ENCODE peak calls at places on chromosome 9, in ten cellular contexts. F is COR-L47; V is iris pigment epithelial cell; U is activated CD8-positive, alpha-beta memory T cell treated with anti-CD3 and anti-CD28 coated beads, Interleukin-2, amount 50 U/mL, for 48 hours; B is activated CD4-positive, alpha-beta T cell treated with anti-CD3 and anti-CD28 coated beads for 1 hour; Y is fibroblast of lung; A is mucosa of descending colon; O is neuronal stem cell; N is C1 segment of cervical spinal cord; P is KG1. X is an unnamed sample.

GRCh38 chr9:32069169-32069813 is 315.2 kb upstream of the ACO1 start:
- DNase-seq in B (no peak), N (no peak), A (no peak), F (no peak), O (no peak), Y (no peak), P (no peak), V (no peak), U (no peak), X (no peak)

GRCh38 chr9:18347381-18348084 is 126.4 kb upstream of the ADAMTSL1 start:
- DNase-seq in U (no peak), O (no peak), Y (peak; percentile 35), N (no peak), P (no peak), A (no peak), V (peak; percentile 46), B (no peak), F (no peak), X (no peak)

GRCh38 chr9:87569008-87569908 is 71.6 kb downstream of the DAPK1 start:
- DNase-seq in O (no peak), U (no peak), B (no peak), P (no peak), V (peak; percentile 33), N (no peak), F (no peak), Y (peak; percentile 72), A (no peak), X (no peak)

GRCh38 chr9:113233146-113233545 is 11.8 kb downstream of the SLC31A1 start:
- DNase-seq in N (no peak), O (no peak), U (no peak), B (no peak), Y (no peak), V (peak; percentile 49), P (no peak), F (no peak), A (no peak), X (no peak)

GRCh38 chr9:136901516-136902258 is 15.4 kb downstream of the TRAF2 start:
- DNase-seq in B (peak; percentile 72), V (peak; percentile 48), P (no peak), Y (peak; percentile 64), A (peak; percentile 83), N (no peak), F (no peak), U (peak; percentile 82), O (no peak), X (no peak)

GRCh38 chr9:73775757-73776156 is 624.1 kb downstream of the ANXA1 start:
- DNase-seq in B (no peak), O (no peak), P (no peak), Y (peak; percentile 19), A (no peak), N (no peak), V (peak; percentile 80), F (no peak), U (no peak), X (no peak)

GRCh38 chr9:70222354-70222753 is 36.4 kb upstream of the SMC5 start:
- DNase-seq in F (no peak), U (no peak), V (no peak), Y (peak; percentile 40), P (no peak), B (no peak), A (no peak), N (no peak), O (no peak), X (no peak)

GRCh38 chr9:95649801-95650213 is 133.0 kb upstream of the PTCH1 start:
- DNase-seq in Y (peak; percentile 52), V (no peak), A (no peak), F (no peak), N (no peak), P (no peak), B (no peak), U (no peak), O (no peak), X (no peak)

GRCh38 chr9:134411451-134412297 is 85.4 kb downstream of the RXRA start:
- DNase-seq in P (no peak), A (no peak), V (no peak), U (no peak), B (no peak), F (no peak), Y (no peak), N (no peak), O (no peak), X (no peak)

GRCh38 chr9:129570450-129571297 is 50.2 kb downstream of the C9orf50 start:
- DNase-seq in P (no peak), U (no peak), B (no peak), F (no peak), A (no peak), V (peak; percentile 95), N (peak; percentile 46), Y (peak; percentile 94), O (no peak), X (no peak)

GRCh38 chr9:105697871-105698270 is 3.5 kb downstream of the TMEM38B start:
- DNase-seq in A (no peak), N (no peak), B (no peak), P (no peak), F (no peak), Y (peak; percentile 8), U (no peak), V (peak; percentile 83), O (no peak), X (no peak)

GRCh38 chr9:109323771-109324170 is 2.9 kb upstream of the EPB41L4B start:
- DNase-seq in B (no peak), O (no peak), N (no peak), F (no peak), Y (no peak), V (no peak), U (no peak), P (no peak), A (no peak), X (no peak)

GRCh38 chr9:124010303-124010664 is 1.3 kb upstream of the LHX2 start:
- DNase-seq in F (no peak), V (no peak), U (no peak), Y (no peak), B (no peak), O (no peak), N (no peak), P (no peak), A (no peak), X (no peak)

GRCh38 chr9:4850611-4851010 is 57.9 kb downstream of the RCL1 start:
- DNase-seq in V (no peak), P (no peak), A (no peak), N (no peak), U (no peak), F (no peak), Y (no peak), B (no peak), O (no peak), X (no peak)

GRCh38 chr9:120252248-120252647 is 327.7 kb downstream of the CDK5RAP2 start:
- DNase-seq in U (no peak), F (no peak), A (no peak), B (no peak), V (peak; percentile 4), P (no peak), Y (no peak), O (no peak), N (no peak), X (no peak)

GRCh38 chr9:127538849-127539258 is 73.2 kb upstream of the STXBP1 start:
- DNase-seq in N (no peak), B (no peak), O (no peak), A (no peak), Y (peak; percentile 69), F (no peak), P (no peak), V (no peak), U (no peak), X (no peak)

GRCh38 chr9:35951736-35952135 is 6.2 kb downstream of the OR2S2 start:
- DNase-seq in N (no peak), B (no peak), Y (peak; percentile 80), V (peak; percentile 81), U (no peak), P (no peak), A (no peak), O (no peak), F (no peak), X (no peak)

GRCh38 chr9:94805585-94805984 is 79.1 kb downstream of the AOPEP start:
- DNase-seq in F (peak; percentile 34), P (peak; percentile 47), Y (peak; percentile 98), V (peak; percentile 98), N (no peak), U (no peak), A (no peak), O (no peak), B (no peak), X (no peak)

GRCh38 chr9:130414910-130415746 is 29.6 kb upstream of the ASS1 start:
- DNase-seq in F (no peak), N (no peak), U (no peak), A (no peak), P (no peak), Y (no peak), B (no peak), O (no peak), V (no peak), X (no peak)

GRCh38 chr9:91163773-91164471 is 197.8 kb downstream of the AUH start:
- DNase-seq in U (no peak), B (no peak), A (no peak), V (no peak), F (no peak), Y (no peak), N (no peak), O (no peak), P (no peak), X (no peak)

GRCh38 chr9:104232781-104233341 is 138.8 kb downstream of the SMC2 start:
- DNase-seq in U (no peak), O (no peak), V (peak; percentile 95), Y (peak; percentile 22), P (no peak), F (no peak), A (no peak), B (no peak), N (no peak), X (no peak)

GRCh38 chr9:123507992-123508391 is 152.0 kb downstream of the CRB2 start:
- DNase-seq in A (no peak), N (no peak), V (no peak), B (no peak), O (no peak), Y (no peak), U (no peak), P (no peak), F (no peak), X (no peak)

GRCh38 chr9:4335631-4336030 is 35.8 kb upstream of the GLIS3 start:
- DNase-seq in U (no peak), A (no peak), B (no peak), Y (no peak), P (no peak), F (no peak), N (no peak), V (no peak), O (no peak), X (no peak)

GRCh38 chr9:109557481-109557880 is 59.4 kb upstream of the PTPN3 start:
- DNase-seq in O (no peak), V (no peak), F (no peak), P (no peak), A (no peak), Y (no peak), N (no peak), U (no peak), B (no peak), X (no peak)

GRCh38 chr9:7374966-7375650 is 424.5 kb downstream of the DMAC1 start:
- DNase-seq in U (no peak), P (no peak), O (no peak), F (peak; percentile 34), B (no peak), Y (no peak), A (no peak), N (no peak), V (no peak), X (no peak)

GRCh38 chr9:93059097-93059959 is 827 bp downstream of the SUSD3 start:
- DNase-seq in B (no peak), P (peak; percentile 30), U (no peak), A (peak; percentile 74), N (no peak), O (no peak), F (no peak), V (no peak), Y (no peak), X (no peak)

GRCh38 chr9:91077624-91078023 is 276.0 kb downstream of the SYK start:
- DNase-seq in F (no peak), U (no peak), A (no peak), V (no peak), N (no peak), P (no peak), Y (no peak), B (no peak), O (no peak), X (no peak)

GRCh38 chr9:99177576-99178365 is 44.0 kb downstream of the ALG2 start:
- DNase-seq in P (no peak), B (no peak), Y (no peak), U (no peak), A (no peak), N (no peak), F (no peak), V (no peak), O (no peak), X (no peak)